ENCODE peak calls at places on chromosomes 7 and 10, in six cellular contexts. B is ovary, V is A549, E is K562, Q is suprapubic skin, W is stomach. P is an unnamed sample.

GRCh38 chr10:87093461-87094372 is 926 bp downstream of the GLUD1 start:
- DNase-seq in B (peak; percentile 53), V (peak; percentile 45), E (peak; percentile 47), W (peak; percentile 63), Q (peak; percentile 88), P (peak; percentile 22)

GRCh38 chr7:116211006-116211912 is 920 bp downstream of the TES start:
- DNase-seq in W (peak; percentile 88), Q (peak; percentile 88), V (peak; percentile 87), B (no peak), E (peak; percentile 84), P (peak; percentile 61)

GRCh38 chr10:23095966-23096813 is 811 bp downstream of the MSRB2 start:
- DNase-seq in B (peak; percentile 64), Q (peak; percentile 74), V (peak; percentile 34), E (no peak), W (peak; percentile 37), P (peak; percentile 42)

GRCh38 chr10:7409732-7410168 is 1.1 kb downstream of the SFMBT2 start:
- DNase-seq in B (peak; percentile 32), V (no peak), E (no peak), W (no peak), Q (no peak), P (no peak)

GRCh38 chr10:119313024-119313423 is 105.7 kb downstream of the GRK5 start:
- DNase-seq in B (no peak), Q (no peak), V (no peak), E (no peak), W (no peak), P (no peak)

GRCh38 chr7:104664648-104665047 is 336.2 kb downstream of the LHFPL3 start:
- DNase-seq in W (no peak), V (no peak), B (no peak), E (no peak), Q (no peak), P (no peak)

GRCh38 chr7:34162017-34162565 is 256.8 kb downstream of the BMPER start:
- DNase-seq in Q (no peak), B (no peak), E (no peak), W (no peak), V (no peak), P (no peak)

GRCh38 chr7:13282377-13282980 is 595.0 kb downstream of the ARL4A start:
- DNase-seq in B (no peak), V (no peak), Q (no peak), E (no peak), W (no peak), P (no peak)

GRCh38 chr7:76310102-76310957 is 7.9 kb downstream of the HSPB1 start:
- DNase-seq in E (peak; percentile 61), B (no peak), V (no peak), W (no peak), Q (no peak), P (no peak)

GRCh38 chr10:11684717-11685645 is 57.2 kb upstream of the ECHDC3 start:
- DNase-seq in Q (peak; percentile 88), W (peak; percentile 86), V (peak; percentile 89), B (peak; percentile 69), E (peak; percentile 72), P (no peak)

GRCh38 chr7:44981035-44981706 is 2.4 kb upstream of the MYO1G start:
- DNase-seq in Q (peak; percentile 47), V (no peak), W (no peak), E (no peak), B (no peak), P (no peak)

GRCh38 chr10:68096913-68097509 is 12.3 kb upstream of the MYPN start:
- DNase-seq in E (no peak), B (peak; percentile 27), W (peak; percentile 45), V (peak; percentile 69), Q (peak; percentile 68), P (no peak)

GRCh38 chr10:118369806-118370205 is 27.7 kb upstream of the FAM204A start:
- DNase-seq in W (no peak), B (no peak), E (no peak), V (no peak), Q (no peak), P (no peak)

GRCh38 chr10:62471718-62472117 is 97.5 kb downstream of the ZNF365 start:
- DNase-seq in V (no peak), E (no peak), B (no peak), Q (no peak), W (no peak), P (no peak)

GRCh38 chr10:115771755-115772154 is 501.3 kb downstream of the GFRA1 start:
- DNase-seq in E (no peak), B (no peak), Q (no peak), W (no peak), V (no peak), P (no peak)

GRCh38 chr7:121083138-121083789 is 94.8 kb downstream of the CPED1 start:
- DNase-seq in V (no peak), B (no peak), Q (no peak), E (peak; percentile 62), W (no peak), P (no peak)

GRCh38 chr7:155299539-155300202 is 2.0 kb downstream of the INSIG1 start:
- DNase-seq in E (no peak), V (no peak), B (no peak), W (no peak), Q (no peak), P (no peak)

GRCh38 chr10:100364735-100365391 is 17.8 kb downstream of the SCD start:
- DNase-seq in E (no peak), V (peak; percentile 89), Q (peak; percentile 82), W (peak; percentile 95), B (peak; percentile 87), P (no peak)

GRCh38 chr10:311901-312665 is 176.8 kb downstream of the ZMYND11 start:
- DNase-seq in W (no peak), V (no peak), B (no peak), E (no peak), Q (no peak), P (no peak)

GRCh38 chr10:492896-493295 is 196.6 kb downstream of the DIP2C start:
- DNase-seq in V (no peak), E (no peak), W (no peak), Q (no peak), B (no peak), P (no peak)

GRCh38 chr10:114618722-114619121 is 39.4 kb downstream of the ABLIM1 start:
- DNase-seq in E (no peak), W (no peak), Q (no peak), B (no peak), V (no peak), P (no peak)

GRCh38 chr7:94970085-94970576 is 62.7 kb downstream of the PPP1R9A start:
- DNase-seq in Q (no peak), E (no peak), V (no peak), W (no peak), B (no peak), P (no peak)

GRCh38 chr10:17234541-17234940 is 6.5 kb downstream of the VIM start:
- DNase-seq in B (no peak), Q (no peak), V (no peak), E (no peak), W (no peak), P (no peak)

GRCh38 chr7:95199779-95200558 is 124.4 kb downstream of the PON1 start:
- DNase-seq in Q (no peak), B (peak; percentile 26), E (no peak), V (peak; percentile 40), W (no peak), P (peak; percentile 44)

GRCh38 chr10:108598320-108598695 is 1325.0 kb downstream of the XPNPEP1 start:
- DNase-seq in V (no peak), E (no peak), W (no peak), B (no peak), Q (no peak), P (no peak)

GRCh38 chr10:102859911-102860310 is 5.9 kb downstream of the BORCS7 start:
- DNase-seq in W (no peak), Q (no peak), V (no peak), B (no peak), E (no peak), P (no peak)
- TF ChIP-seq POLR2A in W (no peak), Q (no peak), V (no peak), B (no peak), E (no peak), P (no peak)

GRCh38 chr10:69847883-69848282 is 46.2 kb downstream of the COL13A1 start:
- DNase-seq in E (no peak), W (no peak), V (no peak), B (no peak), Q (no peak), P (no peak)

GRCh38 chr10:69848454-69848853 is 46.7 kb downstream of the COL13A1 start:
- DNase-seq in W (no peak), B (no peak), V (no peak), E (no peak), Q (no peak), P (no peak)

GRCh38 chr10:69845574-69846251 is 44.0 kb downstream of the COL13A1 start:
- DNase-seq in Q (no peak), B (no peak), V (no peak), W (no peak), E (no peak), P (no peak)

GRCh38 chr10:69846252-69847000 is 44.7 kb downstream of the COL13A1 start:
- DNase-seq in E (no peak), W (no peak), Q (no peak), B (no peak), V (no peak), P (no peak)

GRCh38 chr10:69847458-69847857 is 45.8 kb downstream of the COL13A1 start:
- DNase-seq in E (no peak), W (no peak), Q (no peak), B (no peak), V (no peak), P (no peak)
- TF ChIP-seq EP300 in E (no peak), W (no peak), Q (no peak), B (no peak), V (no peak), P (no peak)

DNA sequence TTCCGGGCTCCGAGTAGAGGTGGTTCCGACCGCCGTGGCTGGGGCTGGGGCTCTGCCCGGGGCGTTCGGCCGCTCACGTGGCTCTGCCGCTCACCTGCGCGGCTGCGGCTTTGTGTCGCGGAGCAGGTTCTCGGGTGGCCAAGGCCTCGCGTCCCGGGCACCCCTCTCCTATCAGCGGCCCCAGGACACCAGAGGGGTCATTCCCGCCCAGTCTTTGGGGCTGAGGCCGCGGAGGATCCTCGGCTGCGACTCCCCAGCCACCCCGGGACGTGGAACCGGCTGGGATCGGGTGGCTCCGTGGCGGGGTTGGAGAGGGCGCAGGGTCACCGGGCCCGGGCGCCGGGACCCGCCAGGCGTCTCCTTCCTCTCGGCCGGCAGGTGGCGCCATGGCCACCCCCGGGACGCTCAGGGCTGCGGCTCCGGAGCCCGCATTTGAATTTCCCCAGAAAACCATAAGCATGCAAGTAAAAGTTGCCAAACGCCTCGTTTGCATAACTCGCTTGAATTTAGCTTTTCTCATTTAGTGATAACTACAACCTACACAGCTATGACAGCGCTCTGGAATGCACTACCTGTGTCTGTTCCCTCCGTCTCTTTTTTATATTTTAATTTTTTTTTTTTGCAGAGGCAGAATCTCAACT is 1.2 kb downstream of the COL26A1 start:
- DNase-seq in Q (peak; percentile 67), W (peak; percentile 68), V (peak; percentile 84), B (peak; percentile 32), E (peak; percentile 93), P (peak; percentile 11)
- TF ChIP-seq POLR2A in Q (no peak), W (no peak), V (no peak), B (no peak), E (no peak), P (no peak)

DNA sequence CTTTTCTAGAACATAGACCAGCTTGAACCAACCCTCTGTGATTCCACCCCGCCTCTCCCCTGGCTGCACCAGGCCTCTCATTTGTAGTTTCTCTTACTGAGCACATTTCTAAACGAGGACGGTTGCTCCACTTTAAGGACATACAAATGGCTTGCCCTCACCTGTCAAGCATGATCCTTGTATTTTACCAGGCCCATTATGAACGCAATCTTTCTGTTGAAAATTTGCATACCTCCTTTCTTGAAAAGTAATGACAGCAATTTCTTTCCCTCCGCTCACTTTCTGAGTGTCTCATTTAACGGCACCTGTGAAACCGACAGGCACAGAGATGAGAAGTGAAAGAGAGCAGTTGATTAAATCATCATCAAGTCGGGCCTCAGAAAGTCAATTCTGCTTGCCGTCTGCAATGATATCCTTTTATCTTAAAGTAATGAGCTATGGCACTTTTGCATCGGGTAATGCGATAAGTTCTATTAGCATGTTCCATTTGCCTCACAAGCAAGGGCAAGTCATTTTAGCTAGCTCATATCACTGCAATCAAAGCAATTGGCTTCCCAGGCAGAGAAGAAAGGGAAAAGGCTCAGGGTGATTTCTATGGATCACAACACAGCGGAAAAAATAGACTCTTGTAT is 705.6 kb upstream of the GALNT17 start:
- DNase-seq in B (no peak), E (no peak), Q (no peak), V (no peak), W (no peak), P (no peak)
- TF ChIP-seq EP300 in B (no peak), E (no peak), Q (no peak), V (no peak), W (no peak), P (no peak)